ENCODE peak calls at places on chromosomes 6 and 20, in seven cellular contexts. E is GM06990, K is cardiac fibroblast, X is breast epithelium, J is AG09309, P is bronchial epithelial cell, D is neural crest cell. W is an unnamed sample.

GRCh38 chr6:34585512-34586045 is 29.4 kb upstream of the SPDEF start:
- DNase-seq in E (no peak), P (peak), K (peak), X (no peak), J (peak), D (no peak), W (no peak)

GRCh38 chr6:73394577-73395354 is at the start of gene DDX43:
- DNase-seq in D (no peak), P (peak), K (peak), J (peak), X (no peak), E (peak), W (peak)

GRCh38 chr6:31559958-31560696 is 12.0 kb upstream of the LTA start:
- DNase-seq in D (no peak), E (peak), K (peak), J (no peak), P (peak), X (no peak), W (no peak)

GRCh38 chr20:3209946-3210317 is 634 bp downstream of the ITPA start:
- DNase-seq in D (no peak), E (no peak), P (peak), J (no peak), K (peak), X (no peak), W (no peak)

GRCh38 chr6:99187429-99187828 is 162.0 kb downstream of the FAXC start:
- DNase-seq in J (no peak), E (no peak), X (no peak), D (no peak), P (peak), K (no peak), W (no peak)

GRCh38 chr20:8657664-8658063 is 411.2 kb upstream of the PLCB4 start:
- DNase-seq in E (no peak), X (no peak), K (no peak), J (no peak), D (no peak), P (no peak), W (no peak)

GRCh38 chr6:29974901-29975560 is 32.7 kb downstream of the HLA-A start:
- DNase-seq in P (no peak), X (no peak), J (no peak), D (no peak), K (no peak), E (no peak), W (no peak)

GRCh38 chr6:84001119-84001518 is 32.5 kb upstream of the MRAP2 start:
- DNase-seq in X (no peak), P (no peak), K (no peak), E (no peak), J (no peak), D (no peak), W (no peak)

GRCh38 chr6:83536034-83536646 is 23.8 kb downstream of the PRSS35 start:
- DNase-seq in E (no peak), J (no peak), X (no peak), K (peak), D (peak), P (peak), W (peak)

GRCh38 chr20:61663521-61664425 is 401.9 kb downstream of the TAF4 start:
- DNase-seq in J (no peak), P (no peak), E (no peak), K (no peak), D (no peak), X (no peak), W (no peak)

GRCh38 chr6:25286891-25287290 is 7.7 kb downstream of the CARMIL1 start:
- DNase-seq in E (no peak), P (peak), X (no peak), J (no peak), D (no peak), K (no peak), W (no peak)